ENCODE peak calls at places on chromosomes 2 and 18, in five cellular contexts. I is SK-N-SH, V is tibial nerve, F is Panc1, X is fibroblast of lung. R is an unnamed sample. For H3K27me3, the result is how much of the 10 kb centered on the place peaks cover.

GRCh38 chr2:119196301-119197124 is 27.1 kb upstream of the STEAP3 start:
- DNase-seq in V (no peak), F (no peak), X (no peak), I (no peak), R (peak)

GRCh38 chr2:430280-431040 is 142.6 kb upstream of the ALKAL2 start:
- DNase-seq in I (no peak), X (no peak), V (no peak), F (no peak), R (no peak)

GRCh38 chr2:99819766-99820165 is 322.6 kb downstream of the AFF3 start:
- DNase-seq in I (peak), X (no peak), V (no peak), F (no peak), R (no peak)

GRCh38 chr2:136118819-136119716 is 1.1 kb upstream of the CXCR4 start:
- DNase-seq in V (peak), F (no peak), I (peak), X (no peak), R (peak)

GRCh38 chr18:57441395-57441794 is 6.2 kb downstream of the ONECUT2 start:
- DNase-seq in F (no peak), I (no peak), X (peak), V (no peak), R (peak)

GRCh38 chr2:224970311-224970710 is 72.0 kb downstream of the DOCK10 start:
- DNase-seq in V (no peak), I (no peak), F (no peak), X (no peak), R (no peak)

GRCh38 chr18:32920796-32921787 is 148.3 kb upstream of the KLHL14 start:
- DNase-seq in I (no peak), F (peak), V (no peak), X (peak), R (peak)

GRCh38 chr2:71926860-71927756 is 220.6 kb downstream of the CYP26B1 start:
- DNase-seq in I (peak), V (no peak), X (no peak), F (no peak), R (no peak)

GRCh38 chr2:124883595-124883994 is 858.5 kb downstream of the CNTNAP5 start:
- DNase-seq in F (no peak), V (no peak), X (no peak), I (no peak), R (no peak)

GRCh38 chr2:219521066-219521880 is 7.0 kb downstream of the ASIC4 start:
- DNase-seq in I (peak), F (no peak), V (no peak), X (peak), R (peak)

GRCh38 chr2:219520079-219520478 is 5.8 kb downstream of the ASIC4 start:
- DNase-seq in F (no peak), X (no peak), V (no peak), I (no peak), R (no peak)

GRCh38 chr2:219523031-219523671 is 8.9 kb downstream of the ASIC4 start:
- DNase-seq in V (no peak), I (no peak), X (peak), F (no peak), R (no peak)

GRCh38 chr2:219524817-219525216 is 10.5 kb downstream of the ASIC4 start:
- DNase-seq in V (no peak), X (no peak), I (no peak), F (no peak), R (no peak)

DNA sequence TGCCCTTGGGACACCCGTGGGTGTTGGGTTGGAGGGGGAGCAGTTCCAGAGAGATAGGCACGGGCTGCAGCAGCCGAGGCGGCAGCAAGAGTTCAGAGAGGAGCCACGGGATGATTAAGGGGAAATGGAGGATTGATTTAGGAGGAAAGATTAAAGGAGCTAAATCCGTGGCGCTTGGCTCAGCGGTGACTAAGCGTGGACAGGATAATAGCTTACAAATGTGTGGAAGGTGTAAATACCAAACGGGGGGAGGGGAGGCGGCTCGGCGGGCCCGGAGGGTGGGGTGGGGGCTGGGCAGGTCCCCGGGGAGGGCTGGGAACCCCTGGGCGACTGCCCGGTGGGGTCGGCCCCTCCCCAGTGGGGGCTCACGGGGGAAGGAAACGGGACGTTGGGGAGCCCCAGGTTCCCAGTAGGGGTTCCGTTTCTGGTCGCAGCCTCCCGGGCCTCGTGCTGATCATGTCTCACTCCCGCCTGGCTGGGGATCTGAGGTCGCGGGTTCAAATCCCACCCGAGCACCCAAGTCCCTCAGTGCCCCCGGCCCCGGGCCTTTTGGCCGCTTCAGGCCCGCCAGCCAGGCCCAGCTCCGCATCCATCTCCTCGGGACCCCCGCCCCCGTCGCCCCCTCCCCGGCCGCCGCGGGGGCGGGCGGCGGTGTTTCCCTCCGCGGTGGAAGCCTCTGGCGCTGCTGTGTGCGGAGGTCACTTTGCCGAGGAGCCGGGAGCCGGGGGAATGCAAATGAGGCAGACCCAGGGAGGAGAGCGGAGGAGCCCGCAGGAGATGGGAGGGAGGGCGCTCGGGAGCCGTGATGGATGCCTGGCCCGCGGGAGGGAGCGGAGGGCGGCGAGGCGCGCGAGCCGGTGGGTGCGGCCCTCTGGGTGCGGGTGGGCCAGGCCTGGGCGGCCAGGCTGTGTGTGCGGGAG is 8.1 kb downstream of the ASIC4 start:
- DNase-seq in I (no peak), X (peak), V (no peak), F (no peak), R (peak)
- H3K4me3 ChIP-seq in I (no peak), X (peak), V (no peak), F (peak), R (no peak)

GRCh38 chr2:203105996-203106395 is 91.3 kb downstream of the NBEAL1 start:
- DNase-seq in V (no peak), X (peak), I (no peak), F (no peak), R (no peak)
- H3K27me3 ChIP-seq in V (under half), X (under half), I (under half), F (under half), R (under half)

DNA sequence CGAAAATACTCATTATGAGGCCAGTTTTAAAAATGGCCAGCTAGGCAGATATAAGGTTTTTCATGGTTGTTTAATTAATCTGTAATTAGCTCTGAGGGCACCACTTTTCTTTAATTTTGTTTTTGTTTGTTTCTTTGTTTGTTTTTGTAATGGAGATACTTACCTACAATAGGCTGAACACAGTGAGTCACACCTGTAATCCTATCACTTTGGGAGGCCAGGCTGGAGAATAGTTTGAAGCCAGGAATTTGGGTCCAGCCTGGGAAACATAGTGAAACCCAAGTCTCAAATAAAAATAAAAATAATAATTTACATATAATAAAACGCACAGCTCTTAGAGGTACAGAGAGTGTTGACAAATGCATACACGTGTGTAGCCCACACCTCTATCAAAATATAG is 56.8 kb upstream of the MSH2 start:
- DNase-seq in X (no peak), I (no peak), F (no peak), V (no peak), R (no peak)
- H3K4me3 ChIP-seq in X (no peak), I (peak), F (no peak), V (no peak), R (no peak)

GRCh38 chr18:59268127-59268721 is 5.0 kb downstream of the RAX start:
- DNase-seq in I (peak), X (no peak), F (no peak), V (no peak), R (no peak)
- H3K27me3 ChIP-seq in I (half or more), X (half or more), F (under half), V (under half), R (half or more)